ENCODE peak calls at places on chromosome 14, in five cellular contexts. P is astrocyte, K is GM12878, Q is neuronal stem cell, B is GM23338. R is an unnamed sample.
A peak's percentile ranks its signal among the peaks of the same experiment; 100 is the strongest.

GRCh38 chr14:69880851-69881250 is 1.6 kb downstream of the SMOC1 start:
- DNase-seq in P (no peak), B (no peak), Q (no peak), K (no peak), R (no peak)

GRCh38 chr14:104787736-104788532 is 7.6 kb downstream of the AKT1 start:
- DNase-seq in B (no peak), K (no peak), P (no peak), Q (no peak), R (peak; percentile 89)

GRCh38 chr14:67524152-67524963 is 8.7 kb upstream of the PLEKHH1 start:
- DNase-seq in K (no peak), Q (no peak), P (no peak), B (no peak), R (no peak)

GRCh38 chr14:76432967-76433752 is 57.2 kb downstream of the ESRRB start:
- DNase-seq in Q (peak; percentile 30), B (peak; percentile 65), K (no peak), P (no peak), R (no peak)

GRCh38 chr14:103296007-103296406 is 38.0 kb upstream of the EIF5 start:
- DNase-seq in Q (no peak), B (no peak), K (no peak), P (peak; percentile 59), R (peak; percentile 82)

GRCh38 chr14:22974530-22975313 is 7.6 kb downstream of the AJUBA start:
- DNase-seq in Q (no peak), P (no peak), B (no peak), K (no peak), R (no peak)

GRCh38 chr14:98977451-98977850 is 294.5 kb downstream of the BCL11B start:
- DNase-seq in P (no peak), B (no peak), Q (no peak), K (no peak), R (no peak)

GRCh38 chr14:68936476-68936875 is 42.6 kb downstream of the ACTN1 start:
- DNase-seq in B (no peak), Q (no peak), P (no peak), K (no peak), R (no peak)

GRCh38 chr14:50667491-50668007 is 557 bp downstream of the SAV1 start:
- DNase-seq in Q (peak; percentile 18), K (no peak), B (peak; percentile 74), P (no peak), R (no peak)

GRCh38 chr14:73022051-73022450 is 4.9 kb downstream of the ZFYVE1 start:
- DNase-seq in B (no peak), Q (no peak), P (no peak), K (no peak), R (no peak)

GRCh38 chr14:72812292-72812851 is 81.5 kb downstream of the DPF3 start:
- DNase-seq in P (no peak), K (no peak), Q (no peak), B (peak; percentile 50), R (peak; percentile 39)

GRCh38 chr14:29710015-29710414 is 217.6 kb downstream of the PRKD1 start:
- DNase-seq in K (no peak), P (no peak), Q (no peak), B (no peak), R (no peak)

GRCh38 chr14:60485600-60486251 is at the start of gene C14orf39:
- DNase-seq in B (peak; percentile 84), Q (peak; percentile 56), P (no peak), K (no peak), R (peak; percentile 79)

GRCh38 chr14:73567951-73568885 is 795 bp upstream of the ACOT2 start:
- DNase-seq in K (no peak), Q (no peak), B (no peak), P (peak; percentile 53), R (peak; percentile 77)

GRCh38 chr14:67944605-67945004 is 125.0 kb downstream of the RAD51B start:
- DNase-seq in B (no peak), Q (no peak), K (no peak), P (no peak), R (no peak)

GRCh38 chr14:94710731-94711130 is 59.2 kb downstream of the GSC start:
- DNase-seq in P (no peak), Q (no peak), K (no peak), B (no peak), R (no peak)

DNA sequence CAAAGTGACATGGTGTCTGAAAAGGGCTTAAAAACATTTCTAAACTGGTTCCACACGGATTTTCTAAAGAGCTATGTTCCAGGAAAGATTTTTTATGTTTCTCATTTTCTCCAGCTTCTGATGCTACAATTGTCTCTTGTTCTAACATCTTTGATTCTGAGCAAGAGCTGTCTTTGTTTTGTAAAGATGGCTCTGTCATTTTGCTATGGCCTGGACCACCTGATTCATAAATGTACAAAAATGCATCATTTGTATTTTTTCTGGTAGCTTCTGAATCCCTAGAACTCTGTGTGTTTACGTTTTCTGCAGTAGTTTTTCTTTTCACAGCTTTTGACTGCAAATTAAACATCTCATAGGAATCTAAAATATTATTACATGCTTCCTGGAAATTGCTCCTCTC is 3.2 kb downstream of the MLH3 start:
- DNase-seq in P (no peak), K (no peak), B (no peak), Q (no peak), R (no peak)
- H3K27ac ChIP-seq in P (no peak overlapping the region), K (no peak overlapping the region), B (no peak overlapping the region), Q (no peak overlapping the region), R (no peak overlapping the region)

DNA sequence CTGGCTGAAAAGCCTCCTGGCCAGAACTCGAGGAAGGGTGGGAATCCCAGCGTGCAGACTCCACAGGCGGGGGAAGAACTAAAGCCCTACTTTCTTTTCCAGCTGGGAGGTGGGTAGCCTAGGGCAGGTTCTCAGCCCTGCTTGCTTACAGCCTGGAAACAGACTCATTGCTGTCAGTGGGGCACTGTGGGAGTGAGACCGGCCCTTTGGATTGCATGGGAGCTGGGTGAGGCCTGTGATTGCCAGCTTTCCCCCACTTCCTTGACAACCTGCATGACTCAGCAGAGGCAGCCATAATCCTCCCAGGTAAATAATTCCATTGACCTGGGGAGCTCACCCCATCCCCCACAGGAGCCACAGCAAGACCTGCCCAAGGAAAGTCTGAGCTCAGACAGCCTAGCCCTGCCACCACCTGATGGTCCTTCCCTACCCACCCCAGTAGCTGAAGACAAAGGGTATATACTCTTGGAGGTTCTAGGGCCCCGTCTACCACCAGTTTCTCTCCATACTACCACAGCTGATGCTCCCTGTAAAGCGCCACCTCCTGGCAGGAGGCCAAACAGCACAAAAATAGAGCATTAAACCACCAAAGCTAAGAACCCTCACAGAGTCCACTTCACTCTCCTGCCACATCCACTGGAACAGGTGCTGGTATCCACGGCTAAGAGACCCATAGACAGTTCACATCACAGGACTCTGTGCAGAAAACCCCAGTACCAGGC is 294.1 kb downstream of the SEC23A start:
- DNase-seq in B (peak; percentile 17), P (no peak), K (no peak), Q (no peak), R (no peak)
- H2AFZ ChIP-seq in B (peak overlapping the region; percentile 90), P (no peak overlapping the region), K (no peak overlapping the region), Q (peak overlapping the region; percentile 17), R (no peak overlapping the region)

GRCh38 chr14:61950340-61950739 is 188.1 kb downstream of the SNAPC1 start:
- DNase-seq in K (no peak), P (no peak), Q (no peak), B (no peak), R (no peak)

GRCh38 chr14:61953602-61954001 is 191.4 kb downstream of the SNAPC1 start:
- DNase-seq in Q (no peak), B (no peak), P (no peak), K (no peak), R (no peak)

DNA sequence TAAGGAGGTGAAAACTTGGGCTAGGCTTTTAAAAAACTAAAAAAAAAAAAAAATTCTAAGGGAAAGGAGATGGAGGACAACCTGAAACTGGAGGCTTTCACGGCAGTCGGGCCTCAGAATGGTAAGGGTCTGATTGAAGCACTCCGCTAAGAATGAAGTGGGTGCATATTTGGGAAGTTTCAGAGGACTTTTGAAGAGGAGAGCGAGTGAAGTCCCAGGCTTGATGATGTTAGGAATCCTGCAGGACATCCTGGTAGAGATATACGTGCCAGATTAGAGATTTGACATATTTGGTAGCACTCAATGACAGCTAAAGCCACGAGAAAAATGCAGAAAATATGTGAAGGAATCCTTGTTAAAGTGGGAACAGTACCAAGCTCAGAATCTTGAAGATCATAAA is 186.2 kb downstream of the SNAPC1 start:
- DNase-seq in Q (no peak), B (no peak), K (no peak), P (no peak), R (no peak)
- H3K4me3 ChIP-seq in Q (no peak overlapping the region), B (no peak overlapping the region), K (no peak overlapping the region), P (no peak overlapping the region), R (no peak overlapping the region)

GRCh38 chr14:81161088-81161487 is 59.7 kb downstream of the GTF2A1 start:
- DNase-seq in B (no peak), P (no peak), Q (no peak), K (no peak), R (no peak)
- H3K27ac ChIP-seq in B (no peak overlapping the region), P (no peak overlapping the region), Q (no peak overlapping the region), K (no peak overlapping the region), R (no peak overlapping the region)

R was measured in osteoblast.